ENCODE peak calls at places on chromosomes 1 and 21, in four cellular contexts. X is heart right ventricle, C is nephron progenitor cell, Q is ovary. M is an unnamed sample.

GRCh38 chr1:11061652-11062365 is 2.0 kb upstream of the SRM start:
- DNase-seq in C (no peak), Q (no peak), X (no peak), M (no peak)

GRCh38 chr1:72777918-72778317 is 495.6 kb upstream of the NEGR1 start:
- DNase-seq in C (no peak), X (no peak), Q (no peak), M (no peak)

GRCh38 chr21:25717491-25718139 is 17.1 kb downstream of the ATP5PF start:
- DNase-seq in X (peak; percentile 45), C (no peak), Q (no peak), M (peak; percentile 43)

GRCh38 chr1:79982218-79982617 is 975.7 kb upstream of the ADGRL4 start:
- DNase-seq in X (peak; percentile 84), Q (peak; percentile 88), C (no peak), M (no peak)

GRCh38 chr1:104468282-104468681 is 718.6 kb downstream of the AMY1C start:
- DNase-seq in X (no peak), Q (no peak), C (no peak), M (no peak)

GRCh38 chr1:178932552-178932906 is 61.7 kb upstream of the ANGPTL1 start:
- DNase-seq in X (no peak), Q (no peak), C (no peak), M (no peak)

GRCh38 chr21:23890652-23891051 is 1716.6 kb downstream of the MRPL39 start:
- DNase-seq in C (no peak), Q (no peak), X (no peak), M (no peak)

GRCh38 chr1:31583995-31584868 is 7.9 kb downstream of the TINAGL1 start:
- DNase-seq in X (peak; percentile 95), C (no peak), Q (peak; percentile 86), M (peak; percentile 79)

GRCh38 chr1:221725683-221726330 is 16.1 kb downstream of the DUSP10 start:
- DNase-seq in Q (no peak), C (no peak), X (no peak), M (peak; percentile 48)

GRCh38 chr1:35278886-35279554 is 10.5 kb downstream of the ZMYM4 start:
- DNase-seq in X (no peak), C (no peak), Q (no peak), M (peak; percentile 93)

GRCh38 chr1:180248731-180249681 is 18.9 kb downstream of the LHX4 start:
- DNase-seq in C (peak; percentile 35), Q (no peak), X (no peak), M (no peak)

GRCh38 chr1:94998748-94999147 is 71.8 kb upstream of the CNN3 start:
- DNase-seq in C (no peak), Q (no peak), X (no peak), M (no peak)

GRCh38 chr1:12148958-12149790 is 17.6 kb upstream of the TNFRSF1B start:
- DNase-seq in C (no peak), Q (no peak), X (no peak), M (peak; percentile 57)

GRCh38 chr1:172239894-172240293 is 180.6 kb upstream of the C1orf105 start:
- DNase-seq in C (no peak), Q (no peak), X (no peak), M (no peak)

GRCh38 chr1:114670083-114671010 is 498 bp upstream of the DENND2C start:
- DNase-seq in X (peak; percentile 96), C (peak; percentile 95), Q (peak; percentile 93), M (peak; percentile 83)

GRCh38 chr1:194014004-194014403 is 827.6 kb upstream of the B3GALT2 start:
- DNase-seq in C (no peak), Q (no peak), X (no peak), M (no peak)

GRCh38 chr1:84450916-84451315 is 28.1 kb upstream of the RPF1 start:
- DNase-seq in Q (no peak), C (no peak), X (no peak), M (no peak)

GRCh38 chr1:18246543-18246942 is 138.9 kb downstream of the IGSF21 start:
- DNase-seq in Q (no peak), X (no peak), C (no peak), M (no peak)

GRCh38 chr1:104125226-104125625 is 375.5 kb downstream of the AMY1C start:
- DNase-seq in C (no peak), Q (no peak), X (no peak), M (no peak)

GRCh38 chr1:167627865-167628641 is 2.0 kb upstream of the RCSD1 start:
- DNase-seq in X (no peak), Q (no peak), C (no peak), M (no peak)

GRCh38 chr1:49102752-49103151 is 326.1 kb upstream of the BEND5 start:
- DNase-seq in Q (no peak), C (no peak), X (no peak), M (peak; percentile 18)

GRCh38 chr1:13699510-13699909 is 478 bp upstream of the PRDM2 start:
- DNase-seq in C (no peak), X (no peak), Q (peak; percentile 50), M (no peak)

GRCh38 chr1:25787477-25788043 is 12.4 kb upstream of the SELENON start:
- DNase-seq in C (no peak), Q (no peak), X (no peak), M (no peak)

GRCh38 chr1:13746342-13746741 is 46.4 kb downstream of the PRDM2 start:
- DNase-seq in Q (no peak), X (no peak), C (no peak), M (no peak)

GRCh38 chr21:42515708-42516502 is 2.3 kb downstream of the SLC37A1 start:
- DNase-seq in Q (no peak), C (peak; percentile 31), X (no peak), M (no peak)

GRCh38 chr1:195141294-195141693 is 1466.9 kb downstream of the KCNT2 start:
- DNase-seq in Q (no peak), X (no peak), C (no peak), M (no peak)

GRCh38 chr1:193660428-193660827 is 474.0 kb upstream of the B3GALT2 start:
- DNase-seq in C (no peak), X (no peak), Q (no peak), M (no peak)

GRCh38 chr1:1630191-1630964 is 1.6 kb upstream of the MMP23B start:
- DNase-seq in Q (peak; percentile 87), C (peak; percentile 77), X (peak; percentile 60), M (peak; percentile 64)

GRCh38 chr1:38114231-38114630 is 67.6 kb upstream of the POU3F1 start:
- DNase-seq in X (no peak), Q (no peak), C (no peak), M (no peak)

GRCh38 chr1:41764608-41765007 is 154.1 kb downstream of the HIVEP3 start:
- DNase-seq in C (no peak), Q (no peak), X (no peak), M (no peak)

GRCh38 chr1:193406901-193407300 is 220.5 kb upstream of the B3GALT2 start:
- DNase-seq in X (no peak), C (no peak), Q (no peak), M (peak; percentile 68)

GRCh38 chr1:45012639-45013278 is 705 bp downstream of the UROD start:
- DNase-seq in X (peak; percentile 83), Q (peak; percentile 69), C (peak; percentile 56), M (peak; percentile 60)

GRCh38 chr1:103218821-103219220 is 110.5 kb upstream of the COL11A1 start:
- DNase-seq in Q (no peak), C (no peak), X (no peak), M (peak; percentile 42)

GRCh38 chr1:22677861-22678521 is 25.0 kb downstream of the C1QB start:
- DNase-seq in C (no peak), Q (no peak), X (no peak), M (no peak)

GRCh38 chr1:22671999-22672398 is 19.0 kb downstream of the C1QB start:
- DNase-seq in C (no peak), Q (no peak), X (no peak), M (no peak)

GRCh38 chr1:22676916-22677601 is 24.0 kb downstream of the C1QB start:
- DNase-seq in X (no peak), Q (no peak), C (no peak), M (no peak)

GRCh38 chr1:22673486-22674409 is 20.7 kb downstream of the C1QB start:
- DNase-seq in X (peak; percentile 16), C (peak; percentile 71), Q (no peak), M (peak; percentile 69)

GRCh38 chr1:22674410-22674749 is 21.3 kb downstream of the C1QB start:
- DNase-seq in Q (no peak), C (no peak), X (no peak), M (no peak)
- TF ChIP-seq CTCF in Q (no peak), C (no peak), X (no peak), M (no peak)

GRCh38 chr1:43976045-43976444 is 1.3 kb downstream of the ATP6V0B start:
- DNase-seq in X (no peak), C (no peak), Q (no peak), M (no peak)
- TF ChIP-seq CTCF in X (no peak), C (no peak), Q (no peak), M (no peak)

GRCh38 chr1:229716692-229717091 is 90.6 kb downstream of the URB2 start:
- DNase-seq in C (no peak), X (no peak), Q (no peak), M (no peak)

GRCh38 chr1:229717774-229718173 is 91.7 kb downstream of the URB2 start:
- DNase-seq in Q (no peak), X (no peak), C (no peak), M (peak; percentile 14)

GRCh38 chr1:229714306-229714705 is 88.3 kb downstream of the URB2 start:
- DNase-seq in X (no peak), Q (no peak), C (no peak), M (no peak)

GRCh38 chr1:229716064-229716463 is 90.0 kb downstream of the URB2 start:
- DNase-seq in Q (no peak), X (no peak), C (peak; percentile 11), M (no peak)

DNA sequence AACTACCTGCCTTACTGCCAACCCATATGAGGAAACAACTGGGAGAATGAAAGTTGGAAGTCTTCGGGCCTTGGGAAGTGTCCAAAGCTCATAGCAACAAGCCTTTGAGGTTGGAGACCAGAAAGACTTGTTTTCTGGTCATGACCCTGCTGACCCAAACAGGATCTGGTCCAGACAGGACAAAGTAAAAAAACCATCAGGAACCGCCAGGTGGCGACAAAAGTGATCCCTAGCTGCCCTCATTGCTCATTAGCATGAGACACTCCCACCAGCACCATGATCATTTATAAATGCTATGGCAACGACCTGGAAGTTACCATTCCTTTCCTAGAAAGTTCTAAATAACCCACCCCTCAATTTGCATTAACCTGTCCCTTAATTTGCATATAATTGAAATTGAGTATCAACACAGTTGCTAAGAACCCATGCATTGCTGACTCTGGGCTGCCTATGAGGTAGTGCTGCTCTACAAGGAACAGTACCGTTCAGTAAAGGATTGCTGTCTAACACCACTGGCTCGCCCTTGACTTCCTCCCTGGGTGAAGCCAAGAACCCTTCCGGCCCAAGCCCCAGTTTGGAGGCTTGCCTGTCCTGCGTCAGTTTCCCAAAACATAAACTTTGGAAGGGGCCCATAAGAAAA is 89.0 kb downstream of the URB2 start:
- DNase-seq in C (peak; percentile 14), Q (no peak), X (no peak), M (peak; percentile 31)
- TF ChIP-seq CTCF in C (no peak), Q (no peak), X (peak; percentile 41), M (peak; percentile 55)

DNA sequence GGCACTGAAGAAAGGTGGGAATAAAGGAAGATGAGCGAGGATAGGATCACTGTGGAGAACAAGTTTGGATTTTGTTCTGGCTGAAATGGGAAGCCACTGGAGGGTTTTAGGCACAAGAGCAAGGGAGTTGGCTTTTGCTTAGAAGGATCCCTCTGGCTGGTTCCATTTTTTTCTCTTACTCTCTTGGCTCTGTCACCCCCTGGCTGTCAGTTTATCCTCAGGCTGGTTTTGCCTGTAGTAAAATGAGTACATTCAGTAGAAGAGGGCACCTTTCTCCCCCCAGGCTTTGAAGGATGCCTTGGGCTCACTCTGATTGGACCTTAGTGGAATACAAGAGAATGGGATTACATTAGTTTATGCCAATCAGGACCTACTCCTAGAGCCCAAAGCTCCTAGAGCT is 17.1 kb downstream of the CACHD1 start:
- DNase-seq in C (no peak), Q (no peak), X (no peak), M (no peak)
- TF ChIP-seq CTCF in C (no peak), Q (no peak), X (peak; percentile 17), M (no peak)

GRCh38 chr1:200302192-200302892 is 107.5 kb downstream of the ZNF281 start:
- DNase-seq in C (peak; percentile 54), Q (no peak), X (peak; percentile 11), M (peak; percentile 51)
- TF ChIP-seq CTCF in C (no peak), Q (no peak), X (peak; percentile 29), M (no peak)

M was measured in fibroblast of villous mesenchyme.